ENCODE peak calls at places on chromosomes 13 and 19, in seven cellular contexts. K is activated CD4-positive, alpha-beta T cell treated with anti-CD3 and anti-CD28 coated beads, Interleukin-2, amount 50 U/mL, for 24 hours; V is activated T-helper 1 cell treated with anti-CD3 and anti-CD28 coated beads, Interleukin-2, amount 50 U/mL, for 16 hours; O is astrocyte of the spinal cord; R is NCI-H510A treated with DMSO at 0.1 percent for 48 hours; B is stimulated activated CD4-positive, alpha-beta T cell treated with anti-CD3 and anti-CD28 coated beads, Interleukin-2, amount 100 ng/mL, for 48 hours; W is substantia nigra. Z is an unnamed sample.

GRCh38 chr19:2289714-2290435 is 7.9 kb upstream of the PEAK3 start:
- DNase-seq in R (no peak), O (no peak), V (no peak), K (no peak), B (no peak), W (no peak), Z (no peak)

GRCh38 chr19:53158119-53158656 is 665 bp downstream of the ZNF347 start:
- DNase-seq in V (no peak), K (no peak), R (no peak), O (peak; percentile 36), W (peak; percentile 6), B (peak; percentile 21), Z (peak; percentile 39)

GRCh38 chr19:6916952-6917351 is 29.6 kb downstream of the ADGRE1 start:
- DNase-seq in R (no peak), V (no peak), O (no peak), W (no peak), K (no peak), B (no peak), Z (no peak)

GRCh38 chr13:98173431-98173921 is 3.6 kb downstream of the RNF113B start:
- DNase-seq in V (no peak), R (no peak), W (no peak), O (peak; percentile 96), K (no peak), B (no peak), Z (peak; percentile 91)

GRCh38 chr19:17778621-17779280 is 16.2 kb upstream of the B3GNT3 start:
- DNase-seq in K (no peak), R (no peak), W (no peak), O (no peak), V (no peak), B (no peak), Z (no peak)

GRCh38 chr19:35093941-35094647 is 21.5 kb upstream of the FXYD3 start:
- DNase-seq in R (no peak), O (no peak), B (no peak), K (no peak), W (no peak), V (no peak), Z (no peak)

GRCh38 chr13:106629068-106629712 is 61.3 kb upstream of the ARGLU1 start:
- DNase-seq in O (no peak), K (no peak), B (no peak), R (no peak), W (no peak), V (no peak), Z (no peak)

GRCh38 chr19:49196527-49197240 is 39.1 kb downstream of the TRPM4 start:
- DNase-seq in K (no peak), V (no peak), W (peak; percentile 10), O (no peak), R (no peak), B (no peak), Z (no peak)

GRCh38 chr13:75715598-75716523 is 79.7 kb downstream of the LMO7 start:
- DNase-seq in B (no peak), O (peak; percentile 24), K (no peak), V (no peak), R (no peak), W (no peak), Z (peak; percentile 62)

GRCh38 chr13:59111711-59112110 is 1052.0 kb downstream of the DIAPH3 start:
- DNase-seq in W (no peak), K (no peak), B (no peak), R (no peak), V (no peak), O (peak; percentile 87), Z (peak; percentile 72)

GRCh38 chr13:112733112-112733511 is 43.3 kb downstream of the ATP11A start:
- DNase-seq in R (peak; percentile 53), W (no peak), V (no peak), K (no peak), B (no peak), O (no peak), Z (no peak)

GRCh38 chr13:110092869-110093268 is 214.1 kb downstream of the COL4A1 start:
- DNase-seq in B (no peak), V (no peak), K (no peak), W (no peak), R (no peak), O (no peak), Z (peak; percentile 62)

GRCh38 chr19:35556846-35557538 is 6.5 kb downstream of the ATP4A start:
- DNase-seq in W (no peak), B (no peak), K (no peak), V (no peak), R (no peak), O (no peak), Z (no peak)

GRCh38 chr13:43159007-43159406 is 135.6 kb downstream of the DNAJC15 start:
- DNase-seq in R (no peak), W (no peak), K (no peak), V (no peak), B (no peak), O (peak; percentile 62), Z (peak; percentile 53)

GRCh38 chr13:97344250-97345175 is 89.5 kb upstream of the RAP2A start:
- DNase-seq in K (no peak), W (peak; percentile 32), R (peak; percentile 53), O (peak; percentile 63), B (peak; percentile 30), V (no peak), Z (peak; percentile 80)

GRCh38 chr13:20142927-20143480 is 17.8 kb downstream of the GJA3 start:
- DNase-seq in W (no peak), R (no peak), V (no peak), O (no peak), B (no peak), K (no peak), Z (no peak)

GRCh38 chr13:30371649-30372265 is 50.5 kb upstream of the UBE2L5 start:
- DNase-seq in V (peak; percentile 34), B (no peak), K (no peak), R (no peak), O (peak; percentile 36), W (no peak), Z (peak; percentile 37)

GRCh38 chr19:44642375-44642774 is 1.3 kb upstream of the PVR start:
- DNase-seq in O (no peak), K (no peak), W (no peak), R (no peak), B (no peak), V (no peak), Z (no peak)

GRCh38 chr13:113903361-113903760 is 39.5 kb upstream of the GAS6 start:
- DNase-seq in V (no peak), K (no peak), O (peak; percentile 54), W (no peak), R (no peak), B (no peak), Z (peak; percentile 61)

GRCh38 chr19:30640266-30640965 is 268.2 kb downstream of the ZNF536 start:
- DNase-seq in V (no peak), B (no peak), R (no peak), O (no peak), W (no peak), K (no peak), Z (no peak)